ENCODE peak calls at places on chromosomes 2 and 18, in five cellular contexts. L is psoas muscle, F is left ventricle myocardium inferior, J is kidney, N is esophagus muscularis mucosa. Q is an unnamed sample.

GRCh38 chr2:126657636-126658315 is 1.8 kb downstream of the GYPC start:
- DNase-seq in L (peak; percentile 89), F (peak; percentile 77), J (peak; percentile 96), N (peak; percentile 95), Q (peak; percentile 93)

GRCh38 chr2:179837408-179837807 is 24.0 kb downstream of the ZNF385B start:
- DNase-seq in L (no peak), F (no peak), J (no peak), N (no peak), Q (no peak)

GRCh38 chr2:96329416-96329815 is 4.3 kb downstream of the ITPRIPL1 start:
- DNase-seq in L (no peak), F (no peak), J (no peak), N (no peak), Q (no peak)

GRCh38 chr2:219049282-219049681 is 8.0 kb upstream of the CFAP65 start:
- DNase-seq in L (no peak), F (no peak), J (no peak), N (no peak), Q (peak; percentile 43)

GRCh38 chr2:57740905-57741304 is 305.7 kb upstream of the VRK2 start:
- DNase-seq in L (no peak), F (no peak), J (no peak), N (no peak), Q (no peak)

GRCh38 chr2:135063210-135063609 is 11.1 kb downstream of the RAB3GAP1 start:
- DNase-seq in L (no peak), F (no peak), J (no peak), N (no peak), Q (no peak)

GRCh38 chr2:228417966-228418365 is 236.5 kb upstream of the SPHKAP start:
- DNase-seq in L (no peak), F (no peak), J (no peak), N (no peak), Q (no peak)

GRCh38 chr18:7760967-7761946 is 194.1 kb downstream of the PTPRM start:
- DNase-seq in L (no peak), F (no peak), J (no peak), N (no peak), Q (no peak)

GRCh38 chr2:201821080-201821479 is 14.7 kb downstream of the CDK15 start:
- DNase-seq in L (no peak), F (no peak), J (no peak), N (no peak), Q (no peak)

GRCh38 chr2:207142461-207142860 is 23.3 kb downstream of the KLF7 start:
- DNase-seq in L (no peak), F (no peak), J (no peak), N (no peak), Q (no peak)

GRCh38 chr18:32086866-32087265 is 4.8 kb upstream of the RNF138 start:
- DNase-seq in L (no peak), F (no peak), J (no peak), N (no peak), Q (no peak)

GRCh38 chr2:221629478-221629877 is 57.4 kb upstream of the EPHA4 start:
- DNase-seq in L (no peak), F (no peak), J (no peak), N (no peak), Q (no peak)

GRCh38 chr2:25078171-25079049 is 36.5 kb downstream of the EFR3B start:
- DNase-seq in L (no peak), F (no peak), J (no peak), N (no peak), Q (no peak)

GRCh38 chr2:119104414-119104813 is 54.1 kb downstream of the C1QL2 start:
- DNase-seq in L (no peak), F (no peak), J (no peak), N (peak; percentile 45), Q (no peak)

GRCh38 chr18:49399003-49399402 is 61.4 kb downstream of the DYM start:
- DNase-seq in L (no peak), F (no peak), J (no peak), N (no peak), Q (peak; percentile 22)

GRCh38 chr2:11669454-11670291 is at the start of gene NTSR2:
- DNase-seq in L (peak; percentile 74), F (peak; percentile 59), J (peak; percentile 81), N (no peak), Q (no peak)

GRCh38 chr18:14970027-14970426 is 222.1 kb downstream of the ANKRD30B start:
- DNase-seq in L (no peak), F (no peak), J (no peak), N (peak; percentile 81), Q (no peak)

GRCh38 chr2:98561018-98561417 is 47.3 kb downstream of the COA5 start:
- DNase-seq in L (no peak), F (no peak), J (no peak), N (no peak), Q (no peak)

GRCh38 chr2:59920961-59921360 is 632.5 kb downstream of the BCL11A start:
- DNase-seq in L (no peak), F (no peak), J (no peak), N (no peak), Q (no peak)

GRCh38 chr2:9555338-9556120 is at the start of gene ADAM17:
- DNase-seq in L (peak; percentile 98), F (peak; percentile 97), J (peak; percentile 99), N (peak; percentile 99), Q (peak; percentile 97)

GRCh38 chr2:9556121-9556869 is 665 bp upstream of the ADAM17 start:
- DNase-seq in L (no peak), F (no peak), J (no peak), N (no peak), Q (no peak)

GRCh38 chr2:9549420-9549819 is 6.2 kb downstream of the ADAM17 start:
- DNase-seq in L (no peak), F (no peak), J (no peak), N (no peak), Q (no peak)

GRCh38 chr2:9554841-9555337 is 741 bp downstream of the ADAM17 start:
- DNase-seq in L (no peak), F (no peak), J (no peak), N (no peak), Q (no peak)

DNA sequence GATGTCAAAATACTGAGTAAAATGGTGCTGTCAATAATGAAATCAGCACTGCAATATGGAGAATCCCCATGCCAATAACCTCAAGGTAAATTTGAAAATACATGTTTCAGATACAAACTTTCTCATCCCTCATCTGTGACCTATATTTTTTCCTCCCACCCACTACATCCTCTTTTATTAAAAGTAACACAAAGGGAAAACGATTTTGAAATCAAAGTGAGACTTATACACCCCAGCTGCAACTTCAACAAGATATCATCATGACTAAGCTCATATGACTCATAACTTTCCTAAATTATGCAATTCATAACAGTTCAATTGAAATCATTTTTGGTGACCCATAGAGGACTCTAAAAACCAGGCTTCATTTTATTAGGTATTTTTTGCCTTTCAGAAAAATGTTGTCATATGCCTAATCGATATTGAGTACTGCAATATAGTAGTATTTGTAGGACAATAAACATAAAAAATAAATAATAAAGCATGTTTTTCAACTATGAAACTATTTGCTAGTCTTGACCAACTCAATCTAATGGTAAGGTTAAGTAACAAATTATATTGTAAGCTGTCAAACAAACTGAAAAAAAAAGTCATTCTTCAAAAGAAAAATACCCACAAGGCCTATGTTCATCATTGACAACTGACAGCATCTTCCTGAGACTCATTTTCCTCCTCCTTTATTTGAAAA is 3.0 kb downstream of the ADAM17 start:
- DNase-seq in L (no peak), F (no peak), J (no peak), N (no peak), Q (no peak)
- H3K4me3 ChIP-seq in L (peak overlapping the region; percentile 40), F (no peak overlapping the region), J (no peak overlapping the region), N (no peak overlapping the region), Q (no peak overlapping the region)

DNA sequence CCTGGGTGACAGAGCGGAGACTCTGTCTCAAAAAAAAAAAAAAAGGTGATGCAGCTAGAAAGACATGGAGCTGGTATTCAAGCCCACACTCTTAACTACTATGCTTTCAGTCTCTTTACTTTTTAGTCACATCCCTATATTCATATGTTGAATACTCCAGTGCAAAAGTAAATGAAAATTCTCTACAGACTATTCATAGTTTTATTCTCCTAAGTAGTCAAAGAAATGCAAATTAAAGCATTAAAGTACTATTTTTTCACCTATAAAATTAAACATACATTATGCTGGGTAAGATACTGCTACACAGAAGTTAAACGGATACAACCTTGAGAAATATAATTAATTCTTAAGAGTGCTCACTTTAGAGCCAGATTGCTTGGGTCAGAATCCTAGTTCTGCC is 7.6 kb downstream of the CUL3 start:
- DNase-seq in L (no peak), F (no peak), J (no peak), N (no peak), Q (no peak)
- H3K4me1 ChIP-seq in L (peaks cover 84% of the 10 kb centered on the region), F (peaks cover 98% of the 10 kb centered on the region), J (peaks cover 26% of the 10 kb centered on the region), N (peaks cover 49% of the 10 kb centered on the region), Q (peaks cover 45% of the 10 kb centered on the region)

DNA sequence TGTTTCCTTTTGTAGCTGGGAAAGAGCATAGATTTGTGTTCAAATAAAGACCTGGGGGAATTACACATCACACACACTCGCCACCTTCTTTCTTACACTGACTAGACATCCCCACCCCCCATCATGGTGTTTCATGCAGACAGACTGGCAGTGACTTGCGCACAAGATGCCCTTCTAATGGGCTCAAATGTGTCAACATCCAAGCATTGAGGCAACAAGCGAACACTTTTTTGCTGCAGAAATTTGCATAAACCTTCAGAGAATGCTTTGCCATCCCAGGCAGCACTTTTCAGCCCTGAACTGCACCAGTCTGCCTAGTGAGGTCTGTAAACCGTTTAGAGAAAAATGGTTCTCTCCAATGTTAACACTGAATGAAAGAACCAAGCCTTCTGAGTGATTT is 4.5 kb downstream of the HOXD8 start:
- DNase-seq in L (no peak), F (no peak), J (no peak), N (no peak), Q (no peak)
- H3K4me3 ChIP-seq in L (no peak overlapping the region), F (no peak overlapping the region), J (peak overlapping the region; percentile 85), N (no peak overlapping the region), Q (no peak overlapping the region)

GRCh38 chr2:14601070-14601770 is 31.3 kb upstream of the LRATD1 start:
- DNase-seq in L (no peak), F (no peak), J (no peak), N (no peak), Q (no peak)
- H3K4me1 ChIP-seq in L (no peaks in the 10 kb centered on the region), F (no peaks in the 10 kb centered on the region), J (no peaks in the 10 kb centered on the region), N (no peaks in the 10 kb centered on the region), Q (no peaks in the 10 kb centered on the region)

GRCh38 chr2:232421189-232421785 is 14.6 kb downstream of the ALPG start:
- DNase-seq in L (no peak), F (no peak), J (no peak), N (no peak), Q (no peak)
- H3K4me3 ChIP-seq in L (no peak overlapping the region), F (peak overlapping the region; percentile 46), J (no peak overlapping the region), N (no peak overlapping the region), Q (no peak overlapping the region)

GRCh38 chr2:69576895-69577294 is 66.6 kb downstream of the AAK1 start:
- DNase-seq in L (peak; percentile 28), F (no peak), J (no peak), N (no peak), Q (no peak)
- H3K4me1 ChIP-seq in L (peaks cover 74% of the 10 kb centered on the region), F (peaks cover 83% of the 10 kb centered on the region), J (peaks cover 23% of the 10 kb centered on the region), N (peaks cover 45% of the 10 kb centered on the region), Q (no peaks in the 10 kb centered on the region)